ENCODE peak calls at places on chromosomes 11 and 22, in six cellular contexts. H is RWPE1, T is PC-9, Z is GM20000, F is cardiac fibroblast, U is NB4. P is an unnamed sample.

GRCh38 chr11:2806351-2807058 is 79.1 kb downstream of the CDKN1C start:
- DNase-seq in H (no peak), T (no peak), Z (no peak), F (no peak), U (no peak), P (no peak)

GRCh38 chr22:44618400-44618799 is 83.6 kb upstream of the PRR5 start:
- DNase-seq in H (no peak), T (no peak), Z (no peak), F (no peak), U (no peak), P (no peak)

GRCh38 chr11:118628432-118628831 is 21.0 kb downstream of the PHLDB1 start:
- DNase-seq in H (no peak), T (no peak), Z (no peak), F (no peak), U (no peak), P (no peak)

GRCh38 chr22:31122532-31123291 is at the start of gene INPP5J:
- DNase-seq in H (peak), T (peak), Z (no peak), F (peak), U (no peak), P (peak)

GRCh38 chr11:73320786-73321325 is 12.8 kb downstream of the ARHGEF17 start:
- DNase-seq in H (no peak), T (no peak), Z (no peak), F (peak), U (no peak), P (no peak)

GRCh38 chr22:29994941-29995340 is 85.3 kb upstream of the HORMAD2 start:
- DNase-seq in H (no peak), T (no peak), Z (no peak), F (peak), U (no peak), P (peak)

GRCh38 chr22:30701872-30702271 is 7.2 kb downstream of the OSBP2 start:
- DNase-seq in H (peak), T (peak), Z (no peak), F (no peak), U (peak), P (no peak)

GRCh38 chr22:21701384-21701971 is 34.1 kb downstream of the YPEL1 start:
- DNase-seq in H (no peak), T (no peak), Z (no peak), F (no peak), U (no peak), P (no peak)

GRCh38 chr22:37824674-37825641 is 1.8 kb downstream of the GALR3 start:
- DNase-seq in H (no peak), T (no peak), Z (peak), F (no peak), U (no peak), P (no peak)

GRCh38 chr11:598005-598680 is 17.6 kb downstream of the IRF7 start:
- DNase-seq in H (no peak), T (no peak), Z (no peak), F (no peak), U (no peak), P (no peak)

GRCh38 chr22:31646186-31647019 is 15.6 kb downstream of the PISD start:
- DNase-seq in H (peak), T (peak), Z (peak), F (peak), U (no peak), P (peak)

GRCh38 chr22:24059121-24059520 is 48.0 kb downstream of the CABIN1 start:
- DNase-seq in H (no peak), T (no peak), Z (no peak), F (peak), U (no peak), P (no peak)

GRCh38 chr11:47269829-47270305 is at the start of gene MADD:
- DNase-seq in H (peak), T (peak), Z (peak), F (peak), U (peak), P (peak)

GRCh38 chr11:32385998-32386397 is 49.3 kb downstream of the WT1 start:
- DNase-seq in H (peak), T (peak), Z (peak), F (peak), U (peak), P (peak)

GRCh38 chr11:104136861-104137260 is 27.1 kb downstream of the PDGFD start:
- DNase-seq in H (no peak), T (no peak), Z (no peak), F (peak), U (no peak), P (no peak)

GRCh38 chr11:70612459-70613141 is 214.3 kb downstream of the CTTN start:
- DNase-seq in H (no peak), T (no peak), Z (no peak), F (no peak), U (no peak), P (no peak)

GRCh38 chr11:94486068-94486467 is 7.6 kb downstream of the MRE11 start:
- DNase-seq in H (no peak), T (no peak), Z (no peak), F (no peak), U (no peak), P (no peak)

GRCh38 chr22:38733329-38734202 is 22.2 kb downstream of the SUN2 start:
- DNase-seq in H (peak), T (peak), Z (peak), F (peak), U (peak), P (peak)

GRCh38 chr11:789951-790350 is at the start of gene CEND1:
- DNase-seq in H (no peak), T (no peak), Z (peak), F (peak), U (no peak), P (no peak)

GRCh38 chr11:84558085-84558905 is 1068.8 kb downstream of the DLG2 start:
- DNase-seq in H (peak), T (peak), Z (peak), F (peak), U (peak), P (peak)

GRCh38 chr11:130894322-130895025 is 21.8 kb downstream of the SNX19 start:
- DNase-seq in H (peak), T (peak), Z (peak), F (peak), U (peak), P (peak)

GRCh38 chr22:24053481-24054226 is 42.5 kb downstream of the CABIN1 start:
- DNase-seq in H (no peak), T (no peak), Z (peak), F (no peak), U (peak), P (no peak)

DNA sequence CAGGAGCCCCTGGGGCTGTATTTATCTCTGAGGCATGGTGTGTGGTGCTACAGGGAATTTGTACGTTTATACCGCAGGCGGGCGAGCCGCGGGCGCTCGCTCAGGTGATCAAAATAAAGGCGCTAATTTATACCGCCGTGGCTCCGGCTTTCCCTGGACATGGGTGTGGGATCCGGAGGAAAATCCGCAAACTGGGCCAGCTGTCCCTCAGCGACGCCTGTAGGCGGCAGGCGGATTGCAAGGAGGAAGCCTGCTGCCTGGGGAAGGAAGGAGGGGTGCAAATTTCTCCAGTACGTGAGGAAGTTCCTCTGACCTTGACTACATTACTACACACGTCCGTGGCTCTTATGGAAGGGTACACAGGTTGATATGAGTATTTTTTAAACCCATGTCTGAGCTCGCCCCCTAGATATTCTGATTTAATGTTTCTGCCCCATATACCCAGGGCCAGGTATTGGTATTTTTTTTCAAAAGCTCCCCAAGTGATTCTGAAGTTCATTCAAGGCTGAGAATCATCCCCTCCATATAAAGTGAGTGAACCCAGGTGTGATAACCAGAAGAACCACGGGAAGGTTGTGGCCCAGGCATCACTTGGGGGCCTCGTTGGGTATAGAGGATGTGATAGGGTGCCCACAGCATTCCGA is 2.8 kb downstream of the MYOD1 start:
- DNase-seq in H (peak), T (no peak), Z (no peak), F (peak), U (no peak), P (peak)
- TF ChIP-seq CTCF in H (no peak), T (no peak), Z (no peak), F (peak), U (no peak), P (no peak)

DNA sequence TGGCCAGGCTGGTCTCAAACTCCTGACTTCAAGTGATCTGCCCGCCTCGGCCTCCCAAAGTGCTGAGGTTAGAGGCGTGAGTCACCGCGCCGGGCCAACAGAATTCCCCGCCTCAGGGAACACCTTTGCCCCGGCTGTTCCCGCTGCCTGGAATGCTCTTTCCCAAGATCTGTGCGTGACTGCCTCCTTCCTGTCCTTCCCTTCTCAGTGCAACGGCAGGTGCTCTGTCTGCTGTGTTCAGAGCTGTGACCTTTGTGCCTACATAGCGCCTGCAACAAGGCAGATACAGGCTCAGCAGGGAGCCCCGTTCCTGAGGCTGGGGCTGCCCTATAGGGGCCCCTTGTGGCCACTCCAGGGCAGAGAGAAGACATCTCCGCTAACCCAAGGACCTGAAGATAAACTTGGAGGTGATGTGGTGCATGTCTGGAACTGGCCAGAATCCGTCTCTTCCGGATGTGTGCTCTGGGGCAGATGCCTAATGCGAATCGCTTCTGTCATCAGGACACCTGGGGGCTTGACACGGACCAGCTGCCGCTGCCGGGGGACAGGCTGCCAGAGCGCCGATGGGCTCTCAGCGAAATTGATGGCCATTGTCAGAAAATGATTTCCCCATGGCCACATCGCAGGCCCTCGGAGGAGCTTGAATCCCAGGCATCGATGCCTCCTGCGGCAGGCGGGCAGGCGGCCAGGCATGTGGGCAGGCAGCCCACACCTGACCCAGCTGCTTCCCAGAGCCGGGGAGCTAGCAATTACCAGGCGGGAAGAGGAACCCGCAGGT is 43.5 kb upstream of the TCF20 start:
- DNase-seq in H (peak), T (peak), Z (peak), F (peak), U (peak), P (peak)
- TF ChIP-seq CTCF in H (peak), T (peak), Z (peak), F (peak), U (peak), P (peak)

GRCh38 chr11:124868322-124869274 is 3.4 kb downstream of the ROBO3 start:
- DNase-seq in H (no peak), T (no peak), Z (no peak), F (no peak), U (no peak), P (no peak)
- TF ChIP-seq CTCF in H (no peak), T (no peak), Z (no peak), F (no peak), U (no peak), P (no peak)

DNA sequence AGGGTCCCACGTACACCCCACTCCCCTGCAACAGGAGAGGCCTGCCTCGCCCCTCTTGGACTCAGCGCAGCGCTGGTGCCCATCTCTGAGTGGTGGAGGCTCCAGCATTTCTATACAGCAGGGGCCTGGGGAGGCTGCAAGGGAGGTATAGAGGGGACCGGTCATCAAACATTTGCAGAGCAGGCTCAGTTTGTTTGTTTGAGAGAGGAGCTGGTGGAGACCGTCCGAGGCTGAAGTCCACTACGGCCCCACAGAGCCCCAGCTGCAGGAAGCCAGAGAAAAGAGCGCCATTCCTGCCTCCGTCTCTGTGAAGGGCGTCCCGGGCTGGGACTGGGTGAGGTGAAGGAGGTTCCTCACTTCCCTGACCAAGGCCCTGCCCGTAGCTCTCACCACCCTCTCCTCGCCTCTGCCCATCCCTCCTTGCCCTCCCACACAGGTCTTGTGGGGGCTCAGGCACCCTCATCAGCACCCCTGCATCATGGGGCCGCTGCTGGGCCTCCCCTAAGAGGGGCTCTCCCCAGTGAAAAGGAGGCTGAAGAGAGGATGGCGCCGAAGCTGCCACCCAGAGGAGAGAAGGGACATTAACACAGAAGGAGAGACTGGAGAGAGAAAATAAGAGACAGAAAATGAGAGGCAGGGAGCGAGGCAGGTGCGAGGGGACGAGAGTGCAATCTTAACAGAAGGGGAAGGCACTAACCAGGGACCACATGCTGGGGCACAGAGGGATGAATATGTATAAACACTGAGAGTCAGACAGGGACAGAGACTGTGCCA is 24.6 kb downstream of the RPUSD4 start:
- DNase-seq in H (no peak), T (no peak), Z (no peak), F (peak), U (no peak), P (no peak)
- TF ChIP-seq CTCF in H (no peak), T (no peak), Z (no peak), F (no peak), U (peak), P (no peak)